ENCODE peak calls at places on chromosome 10, in five cellular contexts. I, G, S, P and T are unnamed samples.

GRCh38 chr10:96491303-96491702 is 22.4 kb downstream of the TLL2 start:
- DNase-seq in P (no peak), S (no peak), I (no peak), G (no peak), T (peak; percentile 7)

GRCh38 chr10:123879596-123880257 is 11.9 kb downstream of the CPXM2 start:
- DNase-seq in P (no peak), I (no peak), S (no peak), G (no peak), T (no peak)

GRCh38 chr10:133614830-133615580 is 11.6 kb downstream of the FRG2B start:
- DNase-seq in S (no peak), I (no peak), G (no peak), P (peak; percentile 6), T (no peak)

GRCh38 chr10:31757831-31758230 is 170.8 kb downstream of the ARHGAP12 start:
- DNase-seq in S (no peak), P (no peak), I (no peak), G (no peak), T (no peak)

GRCh38 chr10:129094233-129094632 is 372.8 kb upstream of the MGMT start:
- DNase-seq in G (no peak), S (no peak), I (no peak), P (no peak), T (no peak)

GRCh38 chr10:62050941-62051433 is 149.5 kb downstream of the ARID5B start:
- DNase-seq in S (no peak), P (no peak), G (no peak), I (peak; percentile 34), T (peak; percentile 88)

GRCh38 chr10:114389429-114389828 is 14.9 kb downstream of the AFAP1L2 start:
- DNase-seq in I (no peak), P (no peak), G (no peak), S (no peak), T (no peak)

GRCh38 chr10:29689001-29689400 is 54.2 kb upstream of the SVIL start:
- DNase-seq in S (no peak), P (no peak), G (no peak), I (no peak), T (peak; percentile 40)

GRCh38 chr10:73717564-73717963 is 19.7 kb upstream of the AGAP5 start:
- DNase-seq in P (no peak), G (no peak), S (no peak), I (no peak), T (no peak)

GRCh38 chr10:110501142-110501937 is 3.6 kb downstream of the DUSP5 start:
- DNase-seq in P (no peak), S (no peak), I (peak; percentile 91), G (peak; percentile 62), T (peak; percentile 92)

GRCh38 chr10:132536241-132536963 is 1.2 kb upstream of the INPP5A start:
- DNase-seq in G (no peak), S (no peak), P (no peak), I (peak; percentile 20), T (no peak)

GRCh38 chr10:86333813-86334514 is 32.6 kb downstream of the GRID1 start:
- DNase-seq in S (no peak), P (peak; percentile 57), G (no peak), I (no peak), T (no peak)

GRCh38 chr10:17989908-17990767 is 38.4 kb downstream of the SLC39A12 start:
- DNase-seq in P (no peak), I (no peak), S (no peak), G (no peak), T (peak; percentile 43)

GRCh38 chr10:48506147-48506917 is 98.5 kb downstream of the ARHGAP22 start:
- DNase-seq in S (no peak), G (no peak), P (no peak), I (no peak), T (peak; percentile 29)